ENCODE peak calls at places on chromosomes 16 and 17, in ten cellular contexts. L is body of pancreas; Q is HTR-8/SVneo; J is left cardiac atrium; C is globus pallidus; E is CD8-positive, alpha-beta T cell; W is D721Med; I is left ventricle myocardium inferior; H is ovary; N is nephron progenitor cell. K is an unnamed sample.

GRCh38 chr16:20004931-20005330 is 68.8 kb downstream of the GPR139 start:
- DNase-seq in L (no peak), Q (no peak), J (no peak), C (no peak), E (no peak), W (no peak), I (no peak), H (no peak), N (no peak), K (no peak)

GRCh38 chr16:23478566-23478965 is 25.6 kb upstream of the COG7 start:
- DNase-seq in L (no peak), Q (no peak), J (no peak), C (no peak), E (no peak), W (no peak), I (no peak), H (no peak), N (no peak), K (no peak)

GRCh38 chr17:68229619-68230018 is 18.2 kb upstream of the AMZ2 start:
- DNase-seq in L (no peak), Q (no peak), J (no peak), C (no peak), E (no peak), W (no peak), I (no peak), H (no peak), N (no peak), K (no peak)

GRCh38 chr17:16197276-16197675 is 18.1 kb downstream of the NCOR1 start:
- DNase-seq in L (no peak), Q (no peak), J (no peak), C (no peak), E (no peak), W (no peak), I (no peak), H (no peak), N (no peak), K (no peak)

GRCh38 chr17:18278867-18279266 is 18.4 kb downstream of the MIEF2 start:
- DNase-seq in L (no peak), Q (no peak), J (no peak), C (no peak), E (no peak), W (no peak), I (no peak), H (no peak), N (no peak), K (no peak)

GRCh38 chr17:27888072-27888471 is 5.1 kb downstream of the LYRM9 start:
- DNase-seq in L (no peak), Q (no peak), J (no peak), C (no peak), E (no peak), W (no peak), I (no peak), H (no peak), N (no peak), K (no peak)

GRCh38 chr16:4315185-4316102 is at the start of gene GLIS2:
- DNase-seq in L (peak), Q (peak), J (peak), C (peak), E (no peak), W (peak), I (peak), H (peak), N (peak), K (peak)

GRCh38 chr17:48961516-48962233 is 6.7 kb downstream of the GIP start:
- DNase-seq in L (no peak), Q (peak), J (peak), C (no peak), E (no peak), W (no peak), I (no peak), H (no peak), N (peak), K (no peak)

GRCh38 chr17:1031711-1032110 is 34.8 kb downstream of the TIMM22 start:
- DNase-seq in L (peak), Q (no peak), J (peak), C (peak), E (no peak), W (no peak), I (peak), H (peak), N (peak), K (peak)

GRCh38 chr17:27569257-27569722 is 61.7 kb upstream of the LGALS9 start:
- DNase-seq in L (peak), Q (no peak), J (no peak), C (no peak), E (peak), W (no peak), I (no peak), H (no peak), N (peak), K (no peak)

GRCh38 chr17:58315281-58315711 is 13.3 kb downstream of the TSPOAP1 start:
- DNase-seq in L (no peak), Q (no peak), J (peak), C (no peak), E (no peak), W (no peak), I (no peak), H (no peak), N (no peak), K (no peak)

GRCh38 chr16:87946596-87947350 is 4.5 kb upstream of the BANP start:
- DNase-seq in L (no peak), Q (no peak), J (no peak), C (no peak), E (no peak), W (no peak), I (no peak), H (peak), N (no peak), K (no peak)

GRCh38 chr17:10661377-10661906 is 4.3 kb upstream of the MYH3 start:
- DNase-seq in L (no peak), Q (no peak), J (no peak), C (no peak), E (no peak), W (peak), I (no peak), H (no peak), N (no peak), K (no peak)

GRCh38 chr17:75511610-75512575 is 3.4 kb downstream of the CASKIN2 start:
- DNase-seq in L (peak), Q (no peak), J (peak), C (no peak), E (no peak), W (no peak), I (peak), H (no peak), N (no peak), K (no peak)

GRCh38 chr17:8128125-8128784 is 4.3 kb upstream of the HES7 start:
- DNase-seq in L (no peak), Q (no peak), J (no peak), C (no peak), E (no peak), W (no peak), I (no peak), H (no peak), N (no peak), K (no peak)

GRCh38 chr17:82353484-82353883 is 5.6 kb upstream of the TEX19 start:
- DNase-seq in L (no peak), Q (no peak), J (no peak), C (no peak), E (no peak), W (no peak), I (no peak), H (peak), N (no peak), K (no peak)

GRCh38 chr17:59115474-59115873 is 8.8 kb upstream of the TRIM37 start:
- DNase-seq in L (no peak), Q (no peak), J (no peak), C (no peak), E (no peak), W (no peak), I (no peak), H (no peak), N (no peak), K (no peak)

GRCh38 chr16:48596326-48596725 is 13.7 kb downstream of the N4BP1 start:
- DNase-seq in L (no peak), Q (no peak), J (no peak), C (no peak), E (peak), W (no peak), I (no peak), H (no peak), N (no peak), K (no peak)

GRCh38 chr16:84553873-84554399 is 49.5 kb upstream of the MEAK7 start:
- DNase-seq in L (no peak), Q (no peak), J (no peak), C (no peak), E (peak), W (no peak), I (no peak), H (no peak), N (no peak), K (no peak)

GRCh38 chr16:50303605-50304466 is 37.5 kb downstream of the ADCY7 start:
- DNase-seq in L (no peak), Q (no peak), J (no peak), C (no peak), E (no peak), W (no peak), I (no peak), H (peak), N (no peak), K (no peak)

GRCh38 chr17:27481327-27481726 is 25.1 kb downstream of the KSR1 start:
- DNase-seq in L (no peak), Q (no peak), J (no peak), C (no peak), E (peak), W (no peak), I (no peak), H (no peak), N (no peak), K (no peak)

GRCh38 chr17:82924812-82925211 is 85.0 kb upstream of the ZNF750 start:
- DNase-seq in L (no peak), Q (no peak), J (no peak), C (no peak), E (no peak), W (no peak), I (no peak), H (no peak), N (no peak), K (no peak)

GRCh38 chr17:9279911-9280310 is 258.6 kb downstream of the NTN1 start:
- DNase-seq in L (no peak), Q (no peak), J (no peak), C (no peak), E (no peak), W (no peak), I (no peak), H (no peak), N (no peak), K (no peak)

GRCh38 chr17:21688293-21688949 is 3.9 kb upstream of the KCNJ18 start:
- DNase-seq in L (no peak), Q (no peak), J (no peak), C (no peak), E (no peak), W (no peak), I (no peak), H (no peak), N (no peak), K (no peak)

GRCh38 chr17:60102632-60103047 is 23.9 kb upstream of the HEATR6 start:
- DNase-seq in L (peak), Q (no peak), J (peak), C (no peak), E (peak), W (no peak), I (no peak), H (no peak), N (no peak), K (peak)